ENCODE peak calls at places on chromosomes 6 and 20, in five cellular contexts. O, H, E, J and S are unnamed samples.

GRCh38 chr20:4305091-4305490 is 289.7 kb upstream of the RNF24 start:
- DNase-seq in J (no peak), H (no peak), O (no peak), E (no peak), S (no peak)

GRCh38 chr6:159104931-159105330 is 60.1 kb upstream of the TAGAP start:
- DNase-seq in H (no peak), J (no peak), O (peak; percentile 91), E (peak; percentile 90), S (no peak)

GRCh38 chr20:32319100-32319499 is 39.0 kb upstream of the ASXL1 start:
- DNase-seq in H (no peak), E (no peak), O (peak; percentile 17), J (no peak), S (no peak)

GRCh38 chr6:9511157-9511556 is 903.7 kb downstream of the TFAP2A start:
- DNase-seq in O (no peak), J (no peak), H (no peak), E (no peak), S (no peak)

GRCh38 chr6:63549076-63549475 is 23.2 kb upstream of the LOC128125822 start:
- DNase-seq in O (no peak), H (no peak), J (no peak), E (no peak), S (no peak)

GRCh38 chr6:147641511-147641910 is 133.0 kb downstream of the SAMD5 start:
- DNase-seq in J (no peak), E (no peak), O (no peak), H (no peak), S (no peak)

GRCh38 chr6:35181933-35182612 is 31.7 kb upstream of the SCUBE3 start:
- DNase-seq in E (peak; percentile 60), J (peak; percentile 71), O (no peak), H (peak; percentile 80), S (peak; percentile 76)

GRCh38 chr20:44231713-44232468 is 15.2 kb upstream of the GDAP1L1 start:
- DNase-seq in O (no peak), E (no peak), H (no peak), J (no peak), S (no peak)

GRCh38 chr6:124870611-124871201 is 91.5 kb upstream of the RNF217 start:
- DNase-seq in O (no peak), J (no peak), E (no peak), H (peak; percentile 54), S (no peak)

GRCh38 chr20:22350624-22351023 is 233.7 kb downstream of the FOXA2 start:
- DNase-seq in O (no peak), H (no peak), E (no peak), J (no peak), S (no peak)

GRCh38 chr20:48729538-48729937 is 98.3 kb downstream of the PREX1 start:
- DNase-seq in H (no peak), J (no peak), O (no peak), E (no peak), S (no peak)

GRCh38 chr20:47544240-47544639 is 42.6 kb downstream of the NCOA3 start:
- DNase-seq in J (no peak), H (peak; percentile 68), O (no peak), E (no peak), S (no peak)

GRCh38 chr6:170156448-170157375 is 134.2 kb downstream of the DLL1 start:
- DNase-seq in H (no peak), E (no peak), J (no peak), O (peak; percentile 69), S (peak; percentile 65)

GRCh38 chr20:53201588-53201987 is 229.4 kb downstream of the TSHZ2 start:
- DNase-seq in J (no peak), E (no peak), O (no peak), H (no peak), S (no peak)

GRCh38 chr6:116557863-116558262 is 4.3 kb downstream of the CALHM4 start:
- DNase-seq in O (no peak), J (peak; percentile 82), E (no peak), H (peak; percentile 96), S (no peak)

GRCh38 chr6:100846276-100846675 is 34.9 kb downstream of the ASCC3 start:
- DNase-seq in E (no peak), J (no peak), H (no peak), O (no peak), S (no peak)

GRCh38 chr6:97687916-97688315 is 404.9 kb upstream of the MMS22L start:
- DNase-seq in J (no peak), E (no peak), H (no peak), O (no peak), S (no peak)

GRCh38 chr6:145224450-145224849 is 510.9 kb downstream of the EPM2A start:
- DNase-seq in H (no peak), J (no peak), E (no peak), O (no peak), S (no peak)

GRCh38 chr20:61835301-61835700 is 230.4 kb downstream of the TAF4 start:
- DNase-seq in E (no peak), J (no peak), O (no peak), H (peak; percentile 41), S (no peak)

GRCh38 chr6:125558907-125559306 is 190.5 kb upstream of the HEY2 start:
- DNase-seq in H (no peak), O (no peak), J (no peak), E (no peak), S (no peak)

GRCh38 chr20:2804921-2805681 is 4.7 kb upstream of the CPXM1 start:
- DNase-seq in O (peak; percentile 70), E (no peak), J (no peak), H (peak; percentile 17), S (no peak)

GRCh38 chr6:129607581-129608186 is 102.3 kb downstream of the ARHGAP18 start:
- DNase-seq in H (peak; percentile 37), J (no peak), E (no peak), O (no peak), S (no peak)